ENCODE peak calls at places on chromosome 13, in ten cellular contexts. D, T, J, N, B, V, C, P, U and X are unnamed samples.

GRCh38 chr13:42041017-42041683 is 7.3 kb upstream of the DGKH start:
- DNase-seq in J (peak), T (no peak), N (no peak), U (peak), P (peak), D (no peak), V (peak), B (peak), C (peak), X (no peak)

GRCh38 chr13:83941669-83942335 is 59.5 kb upstream of the SLITRK1 start:
- DNase-seq in B (no peak), J (no peak), C (no peak), U (no peak), T (no peak), V (no peak), D (no peak), N (no peak), P (peak), X (no peak)

GRCh38 chr13:45492538-45492937 is 27.8 kb downstream of the COG3 start:
- DNase-seq in T (no peak), U (no peak), N (no peak), V (no peak), B (no peak), P (no peak), J (peak), C (no peak), D (no peak), X (peak)

GRCh38 chr13:89214115-89214514 is 1542.9 kb downstream of the SLITRK5 start:
- DNase-seq in T (no peak), U (no peak), C (no peak), P (no peak), N (no peak), D (no peak), B (no peak), V (no peak), J (no peak), X (no peak)

GRCh38 chr13:23865065-23865464 is 24.1 kb downstream of the MIPEP start:
- DNase-seq in C (no peak), D (no peak), B (no peak), U (no peak), J (no peak), N (no peak), V (no peak), P (no peak), T (no peak), X (no peak)

GRCh38 chr13:42969558-42970172 is 22.4 kb downstream of the EPSTI1 start:
- DNase-seq in N (peak), B (peak), D (no peak), T (no peak), P (peak), U (peak), V (peak), C (peak), J (peak), X (no peak)

GRCh38 chr13:19618925-19619324 is 14.5 kb upstream of the MPHOSPH8 start:
- DNase-seq in N (no peak), C (peak), V (no peak), U (peak), P (no peak), D (no peak), T (no peak), B (no peak), J (peak), X (no peak)

GRCh38 chr13:60348097-60348496 is 48.9 kb upstream of the TDRD3 start:
- DNase-seq in B (no peak), V (no peak), P (no peak), N (no peak), T (no peak), U (no peak), J (no peak), D (no peak), C (no peak), X (no peak)

GRCh38 chr13:40377783-40378182 is 288.7 kb downstream of the FOXO1 start:
- DNase-seq in J (peak), D (no peak), N (no peak), T (no peak), C (no peak), V (no peak), U (no peak), P (no peak), B (peak), X (no peak)

GRCh38 chr13:59356607-59357006 is 807.1 kb downstream of the DIAPH3 start:
- DNase-seq in N (no peak), U (peak), D (no peak), P (no peak), V (peak), J (no peak), T (peak), C (peak), B (no peak), X (no peak)

GRCh38 chr13:105817011-105817410 is 718.5 kb downstream of the EFNB2 start:
- DNase-seq in D (no peak), B (no peak), C (no peak), J (no peak), V (no peak), P (no peak), T (no peak), U (no peak), N (no peak), X (no peak)

GRCh38 chr13:103965506-103966243 is 899.5 kb upstream of the SLC10A2 start:
- DNase-seq in D (no peak), P (no peak), B (no peak), C (no peak), N (no peak), J (no peak), U (no peak), V (no peak), T (no peak), X (no peak)

GRCh38 chr13:105616313-105617075 is 919.0 kb downstream of the EFNB2 start:
- DNase-seq in C (no peak), N (no peak), V (no peak), P (no peak), T (no peak), B (no peak), J (peak), U (no peak), D (no peak), X (no peak)

GRCh38 chr13:75415720-75416119 is 66.2 kb downstream of the TBC1D4 start:
- DNase-seq in J (peak), D (no peak), N (no peak), V (no peak), T (peak), P (no peak), C (no peak), B (no peak), U (no peak), X (peak)

GRCh38 chr13:110409581-110409992 is 102.5 kb downstream of the COL4A2 start:
- DNase-seq in D (no peak), V (no peak), B (no peak), P (no peak), T (no peak), N (no peak), U (no peak), C (no peak), J (peak), X (no peak)

GRCh38 chr13:111060237-111060919 is 54.7 kb upstream of the ARHGEF7 start:
- DNase-seq in T (no peak), C (no peak), P (no peak), D (no peak), N (no peak), B (no peak), V (no peak), U (no peak), J (no peak), X (no peak)

GRCh38 chr13:29452773-29453574 is 142.5 kb downstream of the SLC7A1 start:
- DNase-seq in P (no peak), B (no peak), J (peak), U (no peak), C (no peak), N (no peak), D (no peak), V (no peak), T (no peak), X (no peak)

GRCh38 chr13:37736040-37736439 is 133.5 kb downstream of the TRPC4 start:
- DNase-seq in N (no peak), U (no peak), T (no peak), J (no peak), B (no peak), V (no peak), P (peak), C (no peak), D (no peak), X (no peak)

GRCh38 chr13:27170221-27170520 is 1.4 kb downstream of the USP12 start:
- DNase-seq in D (no peak), C (no peak), U (no peak), V (no peak), N (no peak), T (no peak), J (peak), B (no peak), P (no peak), X (no peak)

GRCh38 chr13:50631041-50631440 is 212.5 kb downstream of the DLEU7 start:
- DNase-seq in D (no peak), P (no peak), C (no peak), N (no peak), B (no peak), V (no peak), J (no peak), U (no peak), T (no peak), X (no peak)

GRCh38 chr13:45370922-45371406 is 30.0 kb upstream of the TPT1 start:
- DNase-seq in V (peak), P (peak), J (peak), B (peak), U (peak), D (no peak), T (peak), C (peak), N (no peak), X (no peak)

GRCh38 chr13:30149248-30149647 is 158.1 kb downstream of the KATNAL1 start:
- DNase-seq in V (no peak), J (no peak), P (no peak), U (no peak), D (no peak), B (no peak), T (no peak), N (no peak), C (no peak), X (no peak)

GRCh38 chr13:33323766-33324525 is 38.4 kb upstream of the STARD13 start:
- DNase-seq in C (no peak), T (no peak), N (no peak), D (no peak), V (no peak), J (peak), P (no peak), U (no peak), B (no peak), X (no peak)

GRCh38 chr13:20359335-20359734 is 127.2 kb upstream of the GJB6 start:
- DNase-seq in D (no peak), P (no peak), V (no peak), T (peak), U (peak), N (no peak), J (peak), B (no peak), C (no peak), X (peak)